ENCODE peak calls at places on chromosomes 13 and 19, in nine cellular contexts. W is effector memory CD4-positive, alpha-beta T cell; N is lung; T is ovary; J is SJSA1; L is left lung; D is psoas muscle; P is CD8-positive, alpha-beta memory T cell; Q is A673. G is an unnamed sample. For H3K9me3, the result is how much of the 10 kb centered on the place peaks cover.

GRCh38 chr13:102399791-102400618 is 1.8 kb downstream of the FGF14 start:
- DNase-seq in W (no peak), N (no peak), T (no peak), J (no peak), L (peak), D (peak), P (peak), Q (peak), G (no peak)

GRCh38 chr19:497476-497860 is 1.2 kb downstream of the MADCAM1 start:
- DNase-seq in W (no peak), N (no peak), T (no peak), J (no peak), L (peak), D (peak), P (no peak), Q (no peak), G (no peak)

GRCh38 chr13:46339035-46339666 is 47.9 kb downstream of the RUBCNL start:
- DNase-seq in W (no peak), N (no peak), T (no peak), J (peak), L (no peak), D (no peak), P (no peak), Q (no peak), G (no peak)

GRCh38 chr13:25898991-25899390 is 152.8 kb downstream of the SHISA2 start:
- DNase-seq in W (no peak), N (no peak), T (no peak), J (no peak), L (no peak), D (no peak), P (no peak), Q (peak), G (no peak)

GRCh38 chr13:27868639-27869435 is 51.0 kb upstream of the PDX1 start:
- DNase-seq in W (no peak), N (no peak), T (no peak), J (no peak), L (no peak), D (no peak), P (no peak), Q (peak), G (no peak)

GRCh38 chr13:20024706-20025105 is 66.2 kb downstream of the ZMYM2 start:
- DNase-seq in W (no peak), N (no peak), T (no peak), J (no peak), L (no peak), D (no peak), P (no peak), Q (no peak), G (no peak)

GRCh38 chr19:15265849-15266248 is 33.6 kb upstream of the EPHX3 start:
- DNase-seq in W (no peak), N (peak), T (peak), J (peak), L (peak), D (peak), P (no peak), Q (peak), G (no peak)

GRCh38 chr19:46478356-46478986 is 7.1 kb upstream of the PNMA8A start:
- DNase-seq in W (no peak), N (no peak), T (no peak), J (no peak), L (no peak), D (no peak), P (peak), Q (peak), G (no peak)

GRCh38 chr19:45664575-45664974 is 3.4 kb upstream of the GIPR start:
- DNase-seq in W (no peak), N (no peak), T (no peak), J (no peak), L (no peak), D (no peak), P (no peak), Q (no peak), G (no peak)

GRCh38 chr19:47405854-47406417 is 13.4 kb downstream of the MEIS3 start:
- DNase-seq in W (no peak), N (no peak), T (no peak), J (no peak), L (no peak), D (no peak), P (no peak), Q (no peak), G (no peak)

GRCh38 chr13:108020027-108020426 is 195.3 kb downstream of the LIG4 start:
- DNase-seq in W (no peak), N (no peak), T (no peak), J (no peak), L (no peak), D (no peak), P (no peak), Q (no peak), G (no peak)

GRCh38 chr19:15429825-15430467 is 11.2 kb upstream of the AKAP8L start:
- DNase-seq in W (no peak), N (no peak), T (no peak), J (no peak), L (no peak), D (peak), P (no peak), Q (no peak), G (no peak)

GRCh38 chr19:58561373-58562125 is 3.1 kb upstream of the UBE2M start:
- DNase-seq in W (no peak), N (no peak), T (no peak), J (no peak), L (no peak), D (peak), P (no peak), Q (no peak), G (no peak)

GRCh38 chr13:109036091-109036490 is 406.7 kb downstream of the MYO16 start:
- DNase-seq in W (no peak), N (no peak), T (no peak), J (peak), L (no peak), D (no peak), P (no peak), Q (no peak), G (no peak)

GRCh38 chr19:20365146-20365545 is 198.1 kb downstream of the ZNF486 start:
- DNase-seq in W (no peak), N (no peak), T (no peak), J (no peak), L (no peak), D (no peak), P (no peak), Q (no peak), G (no peak)

GRCh38 chr19:20357921-20358320 is 190.9 kb downstream of the ZNF486 start:
- DNase-seq in W (no peak), N (no peak), T (no peak), J (no peak), L (no peak), D (no peak), P (no peak), Q (no peak), G (no peak)

DNA sequence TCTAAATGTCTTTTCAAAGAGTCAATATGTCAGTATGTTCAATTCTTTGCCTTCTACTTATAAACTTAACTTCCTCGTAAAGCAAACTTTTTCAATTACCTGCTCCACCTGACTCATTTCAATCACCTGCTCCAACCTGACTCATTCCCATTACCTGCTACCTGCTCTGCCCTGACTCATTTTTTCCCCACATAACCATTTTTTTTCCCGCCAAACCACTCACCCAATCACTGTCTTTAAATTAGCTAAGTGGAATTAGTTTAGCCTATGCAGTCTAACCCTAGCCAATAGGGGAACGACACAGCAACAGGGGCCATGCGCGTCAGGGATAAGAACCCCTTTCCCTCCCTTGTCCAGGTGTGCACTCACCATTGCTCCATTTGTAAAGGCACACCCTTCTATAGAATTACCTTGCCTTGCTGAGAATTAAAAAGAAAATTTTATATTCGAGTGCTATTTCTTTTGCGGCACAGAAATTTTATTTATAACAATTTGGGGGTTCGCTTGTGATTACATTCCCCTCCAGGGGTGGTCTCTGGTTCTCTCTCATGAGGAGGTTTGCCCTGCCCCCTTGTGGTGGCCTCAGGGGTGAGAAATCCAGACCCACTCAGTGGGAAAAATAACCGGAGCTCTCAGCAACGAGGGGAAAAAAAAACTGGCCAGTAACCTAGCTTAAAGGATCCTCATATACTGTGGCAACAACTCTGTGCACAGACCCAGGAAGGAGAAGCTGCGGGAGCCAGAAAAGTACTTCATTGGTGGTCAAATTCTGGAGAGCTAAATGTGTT is 193.1 kb downstream of the ZNF486 start:
- DNase-seq in W (no peak), N (no peak), T (no peak), J (no peak), L (no peak), D (no peak), P (no peak), Q (no peak), G (no peak)
- H3K9me3 ChIP-seq in W (under half), N (under half), T (under half), J (under half), L (under half), D (under half), P (under half), Q (under half), G (under half)

GRCh38 chr19:29016926-29017760 is 195.8 kb downstream of the UQCRFS1 start:
- DNase-seq in W (no peak), N (no peak), T (no peak), J (no peak), L (no peak), D (no peak), P (no peak), Q (no peak), G (no peak)

GRCh38 chr19:29022165-29022564 is 190.8 kb downstream of the UQCRFS1 start:
- DNase-seq in W (no peak), N (no peak), T (no peak), J (no peak), L (no peak), D (no peak), P (no peak), Q (no peak), G (no peak)

GRCh38 chr19:29017788-29018187 is 195.2 kb downstream of the UQCRFS1 start:
- DNase-seq in W (no peak), N (no peak), T (no peak), J (no peak), L (no peak), D (no peak), P (no peak), Q (no peak), G (no peak)

GRCh38 chr19:29018542-29018941 is 194.4 kb downstream of the UQCRFS1 start:
- DNase-seq in W (no peak), N (no peak), T (no peak), J (no peak), L (no peak), D (no peak), P (no peak), Q (no peak), G (no peak)

DNA sequence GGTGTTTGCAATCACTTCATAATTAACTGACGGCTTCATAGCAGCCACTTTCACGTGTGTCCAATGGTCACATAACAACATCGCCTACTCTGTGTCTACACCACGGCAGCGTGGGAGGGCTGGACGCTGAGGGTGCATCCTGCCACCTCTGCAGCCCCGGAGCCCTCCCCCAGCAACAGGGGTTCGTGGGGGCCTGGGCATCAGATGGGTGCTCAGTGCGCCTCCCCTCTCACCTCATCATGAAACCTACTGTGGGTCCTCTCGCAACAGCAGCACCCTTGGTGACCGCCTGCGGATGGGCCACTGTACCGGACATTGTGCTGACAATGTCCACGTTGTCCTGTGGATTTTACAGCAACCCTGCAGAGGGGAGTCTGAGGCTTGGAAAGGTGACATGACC is 193.5 kb downstream of the UQCRFS1 start:
- DNase-seq in W (no peak), N (no peak), T (no peak), J (no peak), L (no peak), D (no peak), P (no peak), Q (no peak), G (no peak)
- H3K9me3 ChIP-seq in W (under half), N (under half), T (under half), J (under half), L (under half), D (under half), P (under half), Q (under half), G (under half)

GRCh38 chr19:6916952-6917351 is 29.6 kb downstream of the ADGRE1 start:
- DNase-seq in W (no peak), N (no peak), T (no peak), J (no peak), L (no peak), D (no peak), P (no peak), Q (no peak), G (no peak)
- H3K9me3 ChIP-seq in W (under half), N (under half), T (under half), J (under half), L (under half), D (under half), P (under half), Q (under half), G (under half)

GRCh38 chr19:23665651-23666410 is 21.2 kb downstream of the ZNF675 start:
- DNase-seq in W (no peak), N (no peak), T (no peak), J (no peak), L (no peak), D (no peak), P (no peak), Q (no peak), G (no peak)
- H3K9me3 ChIP-seq in W (under half), N (under half), T (under half), J (under half), L (under half), D (under half), P (under half), Q (under half), G (under half)

GRCh38 chr13:113598081-113598410 is 13.5 kb downstream of the TFDP1 start:
- DNase-seq in W (no peak), N (no peak), T (no peak), J (no peak), L (peak), D (no peak), P (no peak), Q (no peak), G (no peak)

GRCh38 chr13:113599396-113599795 is 14.8 kb downstream of the TFDP1 start:
- DNase-seq in W (no peak), N (no peak), T (no peak), J (peak), L (peak), D (peak), P (no peak), Q (no peak), G (no peak)

GRCh38 chr13:113596321-113597200 is 12.0 kb downstream of the TFDP1 start:
- DNase-seq in W (no peak), N (no peak), T (no peak), J (peak), L (peak), D (peak), P (no peak), Q (no peak), G (no peak)

GRCh38 chr13:113597386-113598080 is 13.0 kb downstream of the TFDP1 start:
- DNase-seq in W (no peak), N (no peak), T (no peak), J (peak), L (peak), D (peak), P (no peak), Q (no peak), G (no peak)

DNA sequence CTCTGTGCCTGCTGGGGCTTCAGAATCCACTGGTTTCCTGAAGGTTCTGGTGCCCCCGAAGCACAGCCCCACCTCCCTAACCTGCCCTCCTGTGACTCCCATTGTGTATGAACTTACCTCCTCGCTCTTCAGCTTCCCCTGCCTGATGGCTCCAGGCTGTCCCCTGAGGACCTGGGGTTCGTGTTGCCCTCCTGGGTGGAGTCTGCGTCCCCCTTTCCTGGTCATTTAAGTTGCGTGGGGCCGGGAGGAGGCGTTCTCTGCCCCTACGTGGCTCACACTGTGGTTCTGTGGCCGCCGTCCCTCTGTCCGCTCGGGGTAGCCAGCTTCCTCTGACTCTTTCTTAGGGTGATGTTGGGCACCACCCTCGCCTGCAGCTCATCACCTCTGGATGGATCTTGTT is 13.9 kb downstream of the TFDP1 start:
- DNase-seq in W (no peak), N (no peak), T (no peak), J (peak), L (peak), D (peak), P (no peak), Q (no peak), G (peak)
- H3K9me3 ChIP-seq in W (under half), N (under half), T (under half), J (under half), L (under half), D (under half), P (under half), Q (under half), G (under half)

GRCh38 chr19:8884416-8884815 is 52.2 kb downstream of the MBD3L1 start:
- DNase-seq in W (no peak), N (no peak), T (no peak), J (no peak), L (no peak), D (no peak), P (no peak), Q (no peak), G (no peak)
- H3K9me3 ChIP-seq in W (under half), N (under half), T (under half), J (under half), L (under half), D (under half), P (under half), Q (under half), G (under half)

DNA sequence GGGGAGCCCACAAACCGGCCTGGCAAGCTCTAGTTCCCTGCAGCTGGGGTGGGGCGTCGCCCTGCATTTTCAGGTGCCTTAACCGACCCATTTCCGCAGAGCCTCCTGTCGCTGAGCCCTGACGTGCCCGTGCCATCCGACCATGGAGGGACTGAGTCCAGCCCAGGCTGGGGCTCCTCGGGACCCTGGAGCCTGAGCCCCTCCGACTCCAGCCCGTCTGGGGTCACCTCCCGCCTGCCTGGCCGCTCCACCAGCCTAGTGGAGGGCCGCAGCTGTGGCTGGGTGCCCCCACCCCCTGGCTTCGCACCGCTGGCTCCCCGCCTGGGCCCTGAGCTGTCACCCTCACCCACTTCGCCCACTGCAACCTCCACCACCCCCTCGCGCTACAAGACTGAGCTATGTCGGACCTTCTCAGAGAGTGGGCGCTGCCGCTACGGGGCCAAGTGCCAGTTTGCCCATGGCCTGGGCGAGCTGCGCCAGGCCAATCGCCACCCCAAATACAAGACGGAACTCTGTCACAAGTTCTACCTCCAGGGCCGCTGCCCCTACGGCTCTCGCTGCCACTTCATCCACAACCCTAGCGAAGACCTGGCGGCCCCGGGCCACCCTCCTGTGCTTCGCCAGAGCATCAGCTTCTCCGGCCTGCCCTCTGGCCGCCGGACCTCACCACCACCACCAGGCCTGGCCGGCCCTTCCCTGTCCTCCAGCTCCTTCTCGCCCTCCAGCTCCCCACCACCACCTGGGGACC is 1.2 kb downstream of the ZFP36 start:
- DNase-seq in W (peak), N (peak), T (peak), J (peak), L (peak), D (peak), P (peak), Q (no peak), G (peak)
- H3K9me3 ChIP-seq in W (under half), N (under half), T (under half), J (under half), L (under half), D (under half), P (under half), Q (under half), G (under half)

DNA sequence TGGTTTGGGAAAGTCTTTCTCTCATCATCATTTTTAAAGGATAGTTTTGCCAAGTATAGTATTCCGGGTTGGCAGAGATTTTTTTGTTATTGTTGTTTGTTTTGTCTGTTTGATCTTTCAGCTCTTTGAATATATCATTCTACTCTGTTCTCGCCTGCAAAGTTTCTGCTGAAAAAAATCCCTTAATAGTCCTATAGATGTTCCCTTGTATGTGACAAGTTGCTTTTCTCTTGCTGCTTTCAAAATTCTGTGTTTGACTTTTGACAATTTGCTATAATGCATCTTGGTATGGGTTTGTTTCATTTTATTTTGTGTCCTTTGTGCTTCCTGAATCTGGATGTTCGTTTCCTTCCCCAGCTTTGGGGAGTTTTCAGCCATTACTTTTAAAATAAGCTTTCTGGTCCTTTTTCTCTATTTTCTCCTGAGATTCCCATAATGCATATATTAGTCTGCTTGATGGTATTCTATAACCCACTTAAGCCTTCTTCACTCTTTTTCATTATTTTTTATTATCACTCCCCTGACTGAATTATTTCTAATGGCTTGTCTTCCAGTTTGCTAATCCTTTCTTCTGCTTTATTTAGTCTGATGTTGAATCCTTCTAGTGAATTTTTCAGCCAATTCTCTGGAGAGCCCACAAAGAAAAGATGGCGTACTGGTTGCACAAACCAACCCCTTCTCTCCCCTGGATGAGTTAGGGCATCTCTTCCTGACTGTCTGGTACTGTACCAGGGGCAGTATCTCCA is 14.6 kb downstream of the ZNF569 start:
- DNase-seq in W (no peak), N (no peak), T (no peak), J (no peak), L (no peak), D (no peak), P (no peak), Q (no peak), G (no peak)
- H3K9me3 ChIP-seq in W (half or more), N (under half), T (under half), J (under half), L (under half), D (half or more), P (half or more), Q (half or more), G (half or more)

DNA sequence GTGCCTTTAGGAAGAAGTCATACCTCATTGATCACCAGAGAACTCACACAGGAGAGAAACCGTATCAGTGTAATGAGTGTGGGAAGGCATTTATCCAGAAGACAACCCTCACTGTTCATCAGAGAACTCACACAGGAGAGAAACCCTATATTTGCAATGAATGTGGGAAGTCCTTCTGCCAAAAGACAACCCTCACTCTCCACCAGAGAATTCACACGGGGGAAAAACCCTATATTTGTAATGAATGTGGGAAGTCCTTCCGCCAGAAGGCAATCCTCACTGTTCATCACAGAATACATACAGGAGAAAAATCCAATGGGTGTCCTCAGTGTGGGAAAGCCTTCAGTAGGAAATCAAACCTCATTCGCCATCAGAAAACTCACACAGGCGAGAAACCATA is 21.9 kb downstream of the ZNF382 start:
- DNase-seq in W (no peak), N (no peak), T (no peak), J (no peak), L (no peak), D (no peak), P (no peak), Q (no peak), G (no peak)
- H3K9me3 ChIP-seq in W (half or more), N (half or more), T (under half), J (under half), L (under half), D (half or more), P (half or more), Q (half or more), G (under half)

G was measured in T-helper 17 cell.